ENCODE peak calls at places on chromosome 20, in six cellular contexts. O, M, B, L, E and X are unnamed samples.
A peak's percentile ranks its signal among the peaks of the same experiment; 100 is the strongest.

GRCh38 chr20:9503530-9504251 is 10.7 kb upstream of the LAMP5 start:
- DNase-seq in O (peak; percentile 52), M (no peak), B (no peak), L (no peak), E (no peak), X (no peak)

GRCh38 chr20:51600950-51601349 is 58.4 kb upstream of the NFATC2 start:
- DNase-seq in O (no peak), M (no peak), B (no peak), L (no peak), E (no peak), X (no peak)

GRCh38 chr20:35502352-35502751 is 27.1 kb downstream of the C20orf173 start:
- DNase-seq in O (no peak), M (no peak), B (no peak), L (no peak), E (no peak), X (no peak)

GRCh38 chr20:38024496-38024895 is 8.8 kb downstream of the TTI1 start:
- DNase-seq in O (no peak), M (no peak), B (no peak), L (no peak), E (no peak), X (no peak)

GRCh38 chr20:17584684-17585083 is 14.8 kb downstream of the DSTN start:
- DNase-seq in O (no peak), M (no peak), B (no peak), L (no peak), E (no peak), X (no peak)

GRCh38 chr20:49685161-49685601 is 28.5 kb downstream of the B4GALT5 start:
- DNase-seq in O (no peak), M (no peak), B (no peak), L (no peak), E (no peak), X (no peak)

GRCh38 chr20:59808729-59809381 is 124.6 kb downstream of the SYCP2 start:
- DNase-seq in O (no peak), M (no peak), B (no peak), L (no peak), E (no peak), X (no peak)

GRCh38 chr20:19993937-19994667 is 23.1 kb upstream of the NAA20 start:
- DNase-seq in O (peak; percentile 65), M (no peak), B (no peak), L (no peak), E (no peak), X (peak; percentile 49)

GRCh38 chr20:22523128-22523498 is 61.3 kb downstream of the FOXA2 start:
- DNase-seq in O (no peak), M (no peak), B (no peak), L (no peak), E (no peak), X (no peak)

GRCh38 chr20:41456341-41456740 is 89.7 kb upstream of the EMILIN3 start:
- DNase-seq in O (no peak), M (peak; percentile 48), B (no peak), L (no peak), E (no peak), X (no peak)

GRCh38 chr20:3808141-3808479 is 12.0 kb downstream of the CDC25B start:
- DNase-seq in O (no peak), M (peak; percentile 61), B (peak; percentile 86), L (peak; percentile 90), E (no peak), X (peak; percentile 80)

GRCh38 chr20:20205141-20205861 is 153.0 kb downstream of the CFAP61 start:
- DNase-seq in O (no peak), M (no peak), B (no peak), L (no peak), E (no peak), X (no peak)

GRCh38 chr20:41340327-41341055 is at the start of gene LPIN3:
- DNase-seq in O (peak; percentile 97), M (peak; percentile 59), B (peak; percentile 91), L (peak; percentile 92), E (peak; percentile 88), X (peak; percentile 92)

GRCh38 chr20:8424010-8424409 is 291.9 kb downstream of the PLCB1 start:
- DNase-seq in O (no peak), M (no peak), B (no peak), L (peak; percentile 49), E (no peak), X (no peak)

GRCh38 chr20:25058797-25059486 is 1.0 kb upstream of the ACSS1 start:
- DNase-seq in O (no peak), M (no peak), B (peak; percentile 45), L (peak; percentile 21), E (no peak), X (peak; percentile 56)

GRCh38 chr20:45368221-45368980 is 5.4 kb downstream of the SYS1 start:
- DNase-seq in O (no peak), M (no peak), B (no peak), L (peak; percentile 46), E (no peak), X (no peak)

GRCh38 chr20:41078329-41078728 is 49.7 kb downstream of the TOP1 start:
- DNase-seq in O (peak; percentile 81), M (no peak), B (no peak), L (peak; percentile 64), E (no peak), X (no peak)

GRCh38 chr20:16974855-16975162 is 226.7 kb downstream of the OTOR start:
- DNase-seq in O (no peak), M (no peak), B (no peak), L (no peak), E (no peak), X (no peak)

GRCh38 chr20:49385471-49385870 is 97.0 kb downstream of the KCNB1 start:
- DNase-seq in O (peak; percentile 72), M (no peak), B (no peak), L (peak; percentile 15), E (peak; percentile 33), X (no peak)

GRCh38 chr20:25314497-25315417 is 66.9 kb downstream of the PYGB start:
- DNase-seq in O (no peak), M (no peak), B (no peak), L (no peak), E (no peak), X (no peak)

GRCh38 chr20:63009044-63009961 is 2.5 kb upstream of the BHLHE23 start:
- DNase-seq in O (peak; percentile 67), M (no peak), B (peak; percentile 84), L (peak; percentile 77), E (peak; percentile 57), X (peak; percentile 73)

GRCh38 chr20:63009988-63010769 is 3.4 kb upstream of the BHLHE23 start:
- DNase-seq in O (no peak), M (no peak), B (no peak), L (no peak), E (no peak), X (no peak)

GRCh38 chr20:63007472-63007721 is 633 bp upstream of the BHLHE23 start:
- DNase-seq in O (no peak), M (no peak), B (no peak), L (no peak), E (no peak), X (no peak)

GRCh38 chr20:63007722-63008488 is 1.1 kb upstream of the BHLHE23 start:
- DNase-seq in O (peak; percentile 33), M (no peak), B (no peak), L (no peak), E (no peak), X (no peak)

DNA sequence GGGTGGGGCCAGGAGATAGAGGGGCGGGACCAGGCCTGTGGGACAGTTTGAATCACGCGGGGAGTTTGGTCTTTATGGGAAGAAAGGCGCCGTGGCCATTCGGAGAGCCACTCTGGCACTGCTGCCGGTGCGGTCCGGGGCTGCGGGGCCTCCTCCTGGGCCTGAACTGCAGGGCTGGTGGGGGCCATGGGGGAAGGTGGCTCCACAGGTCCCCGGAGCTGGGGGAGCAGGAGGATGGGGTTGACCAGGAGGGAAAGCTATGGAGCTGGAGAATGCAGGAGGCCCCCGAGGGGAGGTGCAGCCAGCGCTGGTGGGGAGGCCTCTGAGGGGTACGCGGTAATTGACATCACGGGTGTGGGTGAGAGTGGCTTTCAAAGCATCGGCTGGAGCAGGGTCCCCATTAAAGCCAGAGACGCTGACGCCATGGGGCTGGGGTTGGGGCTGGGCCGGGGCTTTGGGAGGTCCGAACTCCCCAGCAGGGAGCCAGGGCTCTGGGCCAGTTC is 1.8 kb upstream of the BHLHE23 start:
- DNase-seq in O (no peak), M (no peak), B (no peak), L (no peak), E (no peak), X (no peak)
- H3K4me3 ChIP-seq in O (no peak overlapping the region), M (no peak overlapping the region), B (no peak overlapping the region), L (no peak overlapping the region), E (peak overlapping the region; percentile 9), X (peak overlapping the region; percentile 40)

GRCh38 chr20:58175425-58175824 is 53.0 kb downstream of the ANKRD60 start:
- DNase-seq in O (no peak), M (no peak), B (peak; percentile 41), L (no peak), E (no peak), X (no peak)

GRCh38 chr20:58173930-58174707 is 54.3 kb downstream of the ANKRD60 start:
- DNase-seq in O (no peak), M (no peak), B (peak; percentile 46), L (no peak), E (no peak), X (no peak)

GRCh38 chr20:58175836-58176235 is 52.6 kb downstream of the ANKRD60 start:
- DNase-seq in O (no peak), M (no peak), B (peak; percentile 40), L (no peak), E (no peak), X (no peak)

GRCh38 chr20:58173091-58173490 is 55.4 kb downstream of the ANKRD60 start:
- DNase-seq in O (no peak), M (no peak), B (no peak), L (no peak), E (no peak), X (no peak)

GRCh38 chr20:58174708-58175287 is 53.7 kb downstream of the ANKRD60 start:
- DNase-seq in O (no peak), M (no peak), B (peak; percentile 79), L (peak; percentile 5), E (no peak), X (peak; percentile 70)
- H3K4me3 ChIP-seq in O (no peak overlapping the region), M (no peak overlapping the region), B (peak overlapping the region; percentile 31), L (no peak overlapping the region), E (peak overlapping the region; percentile 48), X (peak overlapping the region; percentile 49)

DNA sequence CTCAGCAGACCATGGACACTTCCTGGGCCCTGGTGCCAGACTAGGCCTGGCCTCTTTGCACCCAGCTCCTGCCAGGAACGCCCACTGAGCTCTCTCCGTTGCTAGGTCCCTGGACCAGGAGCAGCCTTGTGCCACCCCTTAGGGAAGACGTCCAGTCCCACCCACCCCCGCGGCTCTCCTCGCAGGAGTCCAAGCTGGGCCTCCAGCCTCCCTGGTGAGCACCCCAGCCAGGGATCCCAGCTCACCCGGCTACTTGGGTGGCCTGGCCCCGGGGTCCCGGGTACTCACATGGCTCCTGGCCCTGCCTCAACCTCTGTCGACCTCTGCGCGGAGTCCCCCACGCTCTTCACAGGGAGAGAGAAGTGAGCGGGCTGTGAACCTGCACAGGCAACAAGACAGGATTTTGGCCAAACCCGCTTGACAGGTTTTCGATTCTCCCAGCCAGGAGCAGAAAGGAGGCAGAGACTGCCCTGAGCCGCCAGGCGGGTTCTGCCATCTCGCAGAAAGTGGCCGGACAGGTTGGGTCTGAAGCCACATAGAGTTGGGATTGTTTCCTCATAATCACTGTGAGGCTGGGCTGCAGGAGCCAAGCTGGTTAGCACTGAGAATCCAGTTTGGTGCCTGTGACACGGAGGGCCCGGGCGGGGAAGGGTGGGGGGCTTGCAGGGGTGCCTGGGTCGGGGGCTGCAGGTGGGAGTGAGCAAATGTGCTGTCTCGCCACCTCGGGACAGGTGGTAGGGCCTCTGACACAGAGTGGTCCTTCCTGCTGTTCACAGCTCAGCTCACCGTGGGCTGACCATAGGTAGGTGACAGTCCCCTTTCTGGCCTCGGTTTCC is at the start of gene RBBP8NL:
- DNase-seq in O (peak; percentile 94), M (no peak), B (no peak), L (no peak), E (no peak), X (no peak)
- H3K4me3 ChIP-seq in O (no peak within 1 kb of the TSS), M (no peak within 1 kb of the TSS), B (no peak within 1 kb of the TSS), L (no peak within 1 kb of the TSS), E (no peak within 1 kb of the TSS), X (no peak within 1 kb of the TSS)

GRCh38 chr20:21505161-21505809 is 8.6 kb downstream of the NKX2-2 start:
- DNase-seq in O (peak; percentile 74), M (no peak), B (peak; percentile 56), L (peak; percentile 73), E (no peak), X (peak; percentile 48)
- H3K4me3 ChIP-seq in O (no peak overlapping the region), M (no peak overlapping the region), B (no peak overlapping the region), L (no peak overlapping the region), E (peak overlapping the region; percentile 57), X (peak overlapping the region; percentile 60)